ENCODE peak calls at places on chromosomes 1 and 21, in ten cellular contexts. One of them, this sample, is unnamed.

GRCh38 chr1:9690440-9691107 is 39.0 kb downstream of the PIK3CD start:
- DNase-seq in gastrocnemius medialis: no peak
- DNase-seq in substantia nigra: no peak
- DNase-seq in NCI-H1048: no peak
- DNase-seq in stimulated activated naive CD8-positive, alpha-beta T cell treated with anti-CD3 and anti-CD28 coated beads, Interleukin-15, amount 100 ng/mL, for 72 hours: no peak
- DNase-seq in CD4-positive, alpha-beta memory T cell: no peak
- DNase-seq in mucosa of descending colon: no peak
- DNase-seq in neural crest cell: no peak
- DNase-seq in astrocyte of the cerebellum: no peak
- DNase-seq in Calu3: no peak
- DNase-seq in this sample: no peak

GRCh38 chr1:23613191-23614126 is 54.2 kb upstream of the ID3 start:
- DNase-seq in neural crest cell: no peak
- DNase-seq in Calu3: no peak
- DNase-seq in CD4-positive, alpha-beta memory T cell: peak; percentile 67
- DNase-seq in astrocyte of the cerebellum: no peak
- DNase-seq in mucosa of descending colon: no peak
- DNase-seq in stimulated activated naive CD8-positive, alpha-beta T cell treated with anti-CD3 and anti-CD28 coated beads, Interleukin-15, amount 100 ng/mL, for 72 hours: no peak
- DNase-seq in substantia nigra: no peak
- DNase-seq in NCI-H1048: no peak
- DNase-seq in gastrocnemius medialis: no peak
- DNase-seq in this sample: no peak

GRCh38 chr1:44233593-44233992 is 20.3 kb downstream of the DMAP1 start:
- DNase-seq in mucosa of descending colon: no peak
- DNase-seq in substantia nigra: no peak
- DNase-seq in NCI-H1048: no peak
- DNase-seq in neural crest cell: no peak
- DNase-seq in gastrocnemius medialis: no peak
- DNase-seq in astrocyte of the cerebellum: no peak
- DNase-seq in Calu3: no peak
- DNase-seq in CD4-positive, alpha-beta memory T cell: no peak
- DNase-seq in stimulated activated naive CD8-positive, alpha-beta T cell treated with anti-CD3 and anti-CD28 coated beads, Interleukin-15, amount 100 ng/mL, for 72 hours: no peak
- DNase-seq in this sample: no peak

GRCh38 chr1:244092293-244093264 is 41.5 kb downstream of the ZBTB18 start:
- DNase-seq in astrocyte of the cerebellum: peak; percentile 81
- DNase-seq in CD4-positive, alpha-beta memory T cell: no peak
- DNase-seq in gastrocnemius medialis: no peak
- DNase-seq in neural crest cell: no peak
- DNase-seq in NCI-H1048: no peak
- DNase-seq in substantia nigra: no peak
- DNase-seq in stimulated activated naive CD8-positive, alpha-beta T cell treated with anti-CD3 and anti-CD28 coated beads, Interleukin-15, amount 100 ng/mL, for 72 hours: no peak
- DNase-seq in Calu3: peak; percentile 24
- DNase-seq in mucosa of descending colon: peak; percentile 61
- DNase-seq in this sample: peak; percentile 33

GRCh38 chr1:9929431-9930385 is 13.5 kb downstream of the LZIC start:
- DNase-seq in stimulated activated naive CD8-positive, alpha-beta T cell treated with anti-CD3 and anti-CD28 coated beads, Interleukin-15, amount 100 ng/mL, for 72 hours: no peak
- DNase-seq in neural crest cell: peak; percentile 33
- DNase-seq in substantia nigra: peak; percentile 13
- DNase-seq in Calu3: no peak
- DNase-seq in mucosa of descending colon: no peak
- DNase-seq in CD4-positive, alpha-beta memory T cell: no peak
- DNase-seq in NCI-H1048: no peak
- DNase-seq in gastrocnemius medialis: no peak
- DNase-seq in astrocyte of the cerebellum: no peak
- DNase-seq in this sample: no peak

GRCh38 chr1:55050283-55050682 is 10.9 kb downstream of the PCSK9 start:
- DNase-seq in neural crest cell: no peak
- DNase-seq in NCI-H1048: no peak
- DNase-seq in substantia nigra: no peak
- DNase-seq in Calu3: no peak
- DNase-seq in mucosa of descending colon: no peak
- DNase-seq in astrocyte of the cerebellum: peak; percentile 83
- DNase-seq in stimulated activated naive CD8-positive, alpha-beta T cell treated with anti-CD3 and anti-CD28 coated beads, Interleukin-15, amount 100 ng/mL, for 72 hours: no peak
- DNase-seq in gastrocnemius medialis: no peak
- DNase-seq in CD4-positive, alpha-beta memory T cell: no peak
- DNase-seq in this sample: no peak

GRCh38 chr1:35499652-35500176 is 57.5 kb downstream of the KIAA0319L start:
- DNase-seq in substantia nigra: no peak
- DNase-seq in astrocyte of the cerebellum: no peak
- DNase-seq in Calu3: no peak
- DNase-seq in stimulated activated naive CD8-positive, alpha-beta T cell treated with anti-CD3 and anti-CD28 coated beads, Interleukin-15, amount 100 ng/mL, for 72 hours: no peak
- DNase-seq in neural crest cell: no peak
- DNase-seq in NCI-H1048: no peak
- DNase-seq in CD4-positive, alpha-beta memory T cell: peak; percentile 84
- DNase-seq in gastrocnemius medialis: no peak
- DNase-seq in mucosa of descending colon: no peak
- DNase-seq in this sample: no peak

GRCh38 chr1:6672558-6672957 is 29.1 kb downstream of the DNAJC11 start:
- DNase-seq in mucosa of descending colon: no peak
- DNase-seq in neural crest cell: no peak
- DNase-seq in NCI-H1048: no peak
- DNase-seq in Calu3: no peak
- DNase-seq in substantia nigra: no peak
- DNase-seq in stimulated activated naive CD8-positive, alpha-beta T cell treated with anti-CD3 and anti-CD28 coated beads, Interleukin-15, amount 100 ng/mL, for 72 hours: no peak
- DNase-seq in CD4-positive, alpha-beta memory T cell: no peak
- DNase-seq in gastrocnemius medialis: no peak
- DNase-seq in astrocyte of the cerebellum: no peak
- DNase-seq in this sample: no peak

GRCh38 chr1:46488343-46489168 is 1.1 kb upstream of the DMBX1 start:
- DNase-seq in neural crest cell: no peak
- DNase-seq in mucosa of descending colon: no peak
- DNase-seq in Calu3: no peak
- DNase-seq in gastrocnemius medialis: no peak
- DNase-seq in astrocyte of the cerebellum: no peak
- DNase-seq in CD4-positive, alpha-beta memory T cell: no peak
- DNase-seq in NCI-H1048: no peak
- DNase-seq in substantia nigra: no peak
- DNase-seq in stimulated activated naive CD8-positive, alpha-beta T cell treated with anti-CD3 and anti-CD28 coated beads, Interleukin-15, amount 100 ng/mL, for 72 hours: no peak
- DNase-seq in this sample: no peak

GRCh38 chr1:154454391-154455120 is 47.5 kb upstream of the TDRD10 start:
- DNase-seq in NCI-H1048: no peak
- DNase-seq in astrocyte of the cerebellum: no peak
- DNase-seq in gastrocnemius medialis: no peak
- DNase-seq in substantia nigra: no peak
- DNase-seq in mucosa of descending colon: no peak
- DNase-seq in stimulated activated naive CD8-positive, alpha-beta T cell treated with anti-CD3 and anti-CD28 coated beads, Interleukin-15, amount 100 ng/mL, for 72 hours: no peak
- DNase-seq in neural crest cell: no peak
- DNase-seq in CD4-positive, alpha-beta memory T cell: no peak
- DNase-seq in Calu3: no peak
- DNase-seq in this sample: no peak

GRCh38 chr1:12014141-12014981 is 4.9 kb upstream of the MIIP start:
- DNase-seq in gastrocnemius medialis: peak; percentile 39
- DNase-seq in neural crest cell: no peak
- DNase-seq in Calu3: no peak
- DNase-seq in NCI-H1048: no peak
- DNase-seq in CD4-positive, alpha-beta memory T cell: no peak
- DNase-seq in astrocyte of the cerebellum: no peak
- DNase-seq in substantia nigra: no peak
- DNase-seq in mucosa of descending colon: no peak
- DNase-seq in stimulated activated naive CD8-positive, alpha-beta T cell treated with anti-CD3 and anti-CD28 coated beads, Interleukin-15, amount 100 ng/mL, for 72 hours: no peak
- DNase-seq in this sample: no peak

GRCh38 chr1:23475134-23475628 is 8.8 kb downstream of the ASAP3 start:
- DNase-seq in Calu3: no peak
- DNase-seq in mucosa of descending colon: no peak
- DNase-seq in CD4-positive, alpha-beta memory T cell: no peak
- DNase-seq in substantia nigra: no peak
- DNase-seq in astrocyte of the cerebellum: peak; percentile 95
- DNase-seq in NCI-H1048: no peak
- DNase-seq in stimulated activated naive CD8-positive, alpha-beta T cell treated with anti-CD3 and anti-CD28 coated beads, Interleukin-15, amount 100 ng/mL, for 72 hours: no peak
- DNase-seq in gastrocnemius medialis: no peak
- DNase-seq in neural crest cell: no peak
- DNase-seq in this sample: peak; percentile 90

GRCh38 chr1:222813866-222814535 is 838 bp upstream of the DISP1 start:
- DNase-seq in gastrocnemius medialis: no peak
- DNase-seq in astrocyte of the cerebellum: no peak
- DNase-seq in neural crest cell: no peak
- DNase-seq in NCI-H1048: no peak
- DNase-seq in Calu3: no peak
- DNase-seq in CD4-positive, alpha-beta memory T cell: no peak
- DNase-seq in stimulated activated naive CD8-positive, alpha-beta T cell treated with anti-CD3 and anti-CD28 coated beads, Interleukin-15, amount 100 ng/mL, for 72 hours: no peak
- DNase-seq in substantia nigra: no peak
- DNase-seq in mucosa of descending colon: no peak
- DNase-seq in this sample: no peak

GRCh38 chr1:77560741-77561140 is 121.7 kb downstream of the ZZZ3 start:
- DNase-seq in neural crest cell: no peak
- DNase-seq in substantia nigra: no peak
- DNase-seq in CD4-positive, alpha-beta memory T cell: no peak
- DNase-seq in NCI-H1048: no peak
- DNase-seq in Calu3: no peak
- DNase-seq in mucosa of descending colon: no peak
- DNase-seq in stimulated activated naive CD8-positive, alpha-beta T cell treated with anti-CD3 and anti-CD28 coated beads, Interleukin-15, amount 100 ng/mL, for 72 hours: no peak
- DNase-seq in astrocyte of the cerebellum: peak; percentile 45
- DNase-seq in gastrocnemius medialis: no peak
- DNase-seq in this sample: no peak

GRCh38 chr1:16009030-16009460 is 5.0 kb downstream of the SRARP start:
- DNase-seq in astrocyte of the cerebellum: peak; percentile 64
- DNase-seq in NCI-H1048: peak; percentile 60
- DNase-seq in neural crest cell: peak; percentile 96
- DNase-seq in gastrocnemius medialis: peak; percentile 84
- DNase-seq in Calu3: peak; percentile 79
- DNase-seq in substantia nigra: peak; percentile 18
- DNase-seq in stimulated activated naive CD8-positive, alpha-beta T cell treated with anti-CD3 and anti-CD28 coated beads, Interleukin-15, amount 100 ng/mL, for 72 hours: peak; percentile 75
- DNase-seq in mucosa of descending colon: peak; percentile 85
- DNase-seq in CD4-positive, alpha-beta memory T cell: peak; percentile 58
- DNase-seq in this sample: no peak

GRCh38 chr21:41596241-41596925 is 88.4 kb upstream of the TMPRSS2 start:
- DNase-seq in CD4-positive, alpha-beta memory T cell: no peak
- DNase-seq in substantia nigra: no peak
- DNase-seq in astrocyte of the cerebellum: no peak
- DNase-seq in neural crest cell: no peak
- DNase-seq in mucosa of descending colon: no peak
- DNase-seq in NCI-H1048: no peak
- DNase-seq in stimulated activated naive CD8-positive, alpha-beta T cell treated with anti-CD3 and anti-CD28 coated beads, Interleukin-15, amount 100 ng/mL, for 72 hours: no peak
- DNase-seq in gastrocnemius medialis: no peak
- DNase-seq in Calu3: no peak
- DNase-seq in this sample: no peak

GRCh38 chr1:9066945-9067807 is 2.3 kb downstream of the SLC2A5 start:
- DNase-seq in astrocyte of the cerebellum: peak; percentile 32
- DNase-seq in NCI-H1048: no peak
- DNase-seq in Calu3: no peak
- DNase-seq in mucosa of descending colon: no peak
- DNase-seq in stimulated activated naive CD8-positive, alpha-beta T cell treated with anti-CD3 and anti-CD28 coated beads, Interleukin-15, amount 100 ng/mL, for 72 hours: no peak
- DNase-seq in neural crest cell: no peak
- DNase-seq in CD4-positive, alpha-beta memory T cell: no peak
- DNase-seq in gastrocnemius medialis: peak; percentile 92
- DNase-seq in substantia nigra: no peak
- DNase-seq in this sample: peak; percentile 84

GRCh38 chr1:82377201-82377884 is 576.6 kb downstream of the ADGRL2 start:
- DNase-seq in neural crest cell: no peak
- DNase-seq in Calu3: no peak
- DNase-seq in gastrocnemius medialis: no peak
- DNase-seq in NCI-H1048: no peak
- DNase-seq in mucosa of descending colon: no peak
- DNase-seq in substantia nigra: no peak
- DNase-seq in stimulated activated naive CD8-positive, alpha-beta T cell treated with anti-CD3 and anti-CD28 coated beads, Interleukin-15, amount 100 ng/mL, for 72 hours: no peak
- DNase-seq in CD4-positive, alpha-beta memory T cell: no peak
- DNase-seq in astrocyte of the cerebellum: peak; percentile 27
- DNase-seq in this sample: no peak

GRCh38 chr1:166090244-166090643 is 76.6 kb downstream of the FAM78B start:
- DNase-seq in substantia nigra: no peak
- DNase-seq in stimulated activated naive CD8-positive, alpha-beta T cell treated with anti-CD3 and anti-CD28 coated beads, Interleukin-15, amount 100 ng/mL, for 72 hours: no peak
- DNase-seq in astrocyte of the cerebellum: no peak
- DNase-seq in mucosa of descending colon: no peak
- DNase-seq in neural crest cell: no peak
- DNase-seq in CD4-positive, alpha-beta memory T cell: no peak
- DNase-seq in NCI-H1048: no peak
- DNase-seq in gastrocnemius medialis: no peak
- DNase-seq in Calu3: no peak
- DNase-seq in this sample: no peak

GRCh38 chr1:230972855-230973271 is 5.8 kb downstream of the TTC13 start:
- DNase-seq in gastrocnemius medialis: no peak
- DNase-seq in stimulated activated naive CD8-positive, alpha-beta T cell treated with anti-CD3 and anti-CD28 coated beads, Interleukin-15, amount 100 ng/mL, for 72 hours: peak; percentile 20
- DNase-seq in substantia nigra: no peak
- DNase-seq in mucosa of descending colon: peak; percentile 45
- DNase-seq in neural crest cell: no peak
- DNase-seq in NCI-H1048: no peak
- DNase-seq in astrocyte of the cerebellum: no peak
- DNase-seq in CD4-positive, alpha-beta memory T cell: peak; percentile 90
- DNase-seq in Calu3: peak; percentile 11
- DNase-seq in this sample: no peak

This sample was measured in AG04450.